ENCODE peak calls at places on chromosomes 12 and 14, in ten cellular contexts. U is prostate gland; V is fibroblast of the conjunctiva; X is HAP-1; Y is cardiac fibroblast; S is neural crest cell; A is glutamatergic neuron; D is HEK293T; P is stimulated activated CD4-positive, alpha-beta T cell treated with anti-CD3 and anti-CD28 coated beads, Interleukin-4, amount 100 ng/mL, for 24 hours; E is PC-3. O is an unnamed sample.

GRCh38 chr14:50910495-50911420 is 33.5 kb downstream of the PYGL start:
- DNase-seq in E (no peak), Y (no peak), U (no peak), P (no peak), D (no peak), X (no peak), A (peak; percentile 34), V (no peak), S (no peak), O (peak; percentile 13)

GRCh38 chr14:53619625-53620324 is 336.9 kb downstream of the BMP4 start:
- DNase-seq in V (peak; percentile 8), E (peak; percentile 44), X (no peak), A (no peak), U (no peak), D (no peak), P (no peak), Y (peak; percentile 50), S (no peak), O (no peak)

GRCh38 chr12:61452076-61452475 is 808.1 kb upstream of the USP15 start:
- DNase-seq in A (no peak), V (no peak), U (no peak), E (peak; percentile 89), Y (no peak), D (no peak), X (no peak), P (no peak), S (no peak), O (peak; percentile 50)

GRCh38 chr14:77053046-77053841 is 24.7 kb upstream of the IRF2BPL start:
- DNase-seq in A (peak; percentile 87), V (no peak), E (no peak), U (peak; percentile 69), X (peak; percentile 92), D (peak; percentile 84), Y (peak; percentile 89), S (peak; percentile 77), P (peak; percentile 77), O (no peak)

GRCh38 chr12:50105913-50106450 is 2.2 kb downstream of the GPD1 start:
- DNase-seq in U (no peak), D (no peak), Y (no peak), A (no peak), V (no peak), P (no peak), E (no peak), S (no peak), X (no peak), O (no peak)

GRCh38 chr14:77276295-77276935 is 5.4 kb upstream of the NGB start:
- DNase-seq in S (no peak), U (no peak), Y (no peak), E (no peak), V (no peak), D (no peak), A (no peak), X (no peak), P (no peak), O (no peak)

GRCh38 chr12:11969437-11970154 is 101.1 kb upstream of the BCL2L14 start:
- DNase-seq in D (no peak), E (no peak), A (no peak), S (no peak), X (no peak), Y (no peak), V (no peak), P (no peak), U (no peak), O (no peak)

GRCh38 chr12:31524791-31525495 is 66.0 kb downstream of the DENND5B start:
- DNase-seq in S (no peak), A (no peak), P (no peak), D (no peak), Y (peak; percentile 43), X (no peak), E (peak; percentile 34), V (peak; percentile 35), U (no peak), O (peak; percentile 38)

GRCh38 chr12:25200703-25201102 is 5.7 kb downstream of the ETFRF1 start:
- DNase-seq in Y (peak; percentile 34), E (no peak), U (no peak), P (no peak), D (no peak), V (no peak), A (no peak), S (no peak), X (no peak), O (no peak)